ENCODE peak calls at places on chromosomes 1 and 21, in seven cellular contexts. S is activated CD8-positive, alpha-beta memory T cell treated with anti-CD3 and anti-CD28 coated beads for 24 hours; X is CD8-positive, alpha-beta memory T cell; L is iPS DF 6.9; A is activated CD4-positive, alpha-beta T cell treated with anti-CD3 and anti-CD28 coated beads, Interleukin-2, amount 50 U/mL, for 1 hour; W is HTR-8/SVneo; R is HS-5. D is an unnamed sample.

GRCh38 chr21:45540601-45540970 is 1.7 kb downstream of the SLC19A1 start:
- DNase-seq in L (no peak), A (no peak), W (no peak), X (no peak), R (no peak), S (no peak), D (no peak)

GRCh38 chr1:53945183-53945432 is 391 bp downstream of the IFT25 start:
- DNase-seq in R (no peak), L (no peak), A (no peak), W (no peak), S (no peak), X (no peak), D (no peak)

GRCh38 chr1:230186003-230186863 is 119.2 kb downstream of the GALNT2 start:
- DNase-seq in W (peak; percentile 72), S (peak; percentile 61), L (peak; percentile 48), R (peak; percentile 56), X (no peak), A (no peak), D (no peak)

GRCh38 chr1:97204468-97204867 is 482.9 kb downstream of the PTBP2 start:
- DNase-seq in W (no peak), A (no peak), R (no peak), X (no peak), L (no peak), S (no peak), D (no peak)

GRCh38 chr1:235739124-235739523 is 89.5 kb upstream of the GNG4 start:
- DNase-seq in W (no peak), S (no peak), L (no peak), R (peak; percentile 65), X (no peak), A (no peak), D (no peak)

GRCh38 chr1:201009967-201010645 is 13.4 kb downstream of the KIF21B start:
- DNase-seq in R (no peak), W (no peak), L (no peak), S (no peak), A (no peak), X (no peak), D (no peak)

GRCh38 chr21:45551316-45551715 is 9.1 kb upstream of the SLC19A1 start:
- DNase-seq in R (peak; percentile 49), X (no peak), W (peak; percentile 67), S (no peak), L (no peak), A (no peak), D (no peak)

GRCh38 chr1:208534604-208534907 is 290.4 kb upstream of the PLXNA2 start:
- DNase-seq in W (no peak), R (no peak), S (no peak), A (no peak), X (no peak), L (no peak), D (no peak)

GRCh38 chr21:44568667-44569556 is 4.6 kb upstream of the KRTAP10-4 start:
- DNase-seq in X (no peak), L (no peak), W (no peak), S (peak; percentile 33), R (no peak), A (no peak), D (no peak)

GRCh38 chr1:43053040-43053439 is 94.4 kb upstream of the SLC2A1 start:
- DNase-seq in S (no peak), X (no peak), L (no peak), W (no peak), A (no peak), R (no peak), D (no peak)

D was measured in activated gamma-delta T cell treated with anti-CD3 and anti-CD28 coated beads, Interleukin-2, amount 50 U/mL, for 16 hours.